ENCODE peak calls at places on chromosome 14, in six cellular contexts. One of them, this sample, is unnamed.

GRCh38 chr14:90088160-90088559 is 26.4 kb downstream of the KCNK13 start:
- DNase-seq in tibial nerve: no peak
- DNase-seq in AG04449: no peak
- DNase-seq in esophagus squamous epithelium: no peak
- DNase-seq in mucosa of descending colon: no peak
- DNase-seq in CD8-positive, alpha-beta memory T cell: no peak
- DNase-seq in this sample: no peak

GRCh38 chr14:103099733-103100280 is 5.3 kb downstream of the EXOC3L4 start:
- DNase-seq in tibial nerve: no peak
- DNase-seq in AG04449: no peak
- DNase-seq in esophagus squamous epithelium: no peak
- DNase-seq in mucosa of descending colon: peak
- DNase-seq in CD8-positive, alpha-beta memory T cell: no peak
- DNase-seq in this sample: no peak

GRCh38 chr14:104343690-104344640 is 205.6 kb downstream of the KIF26A start:
- DNase-seq in tibial nerve: no peak
- DNase-seq in AG04449: no peak
- DNase-seq in esophagus squamous epithelium: no peak
- DNase-seq in mucosa of descending colon: peak
- DNase-seq in CD8-positive, alpha-beta memory T cell: no peak
- DNase-seq in this sample: no peak

GRCh38 chr14:103563089-103563620 is 395 bp downstream of the COA8 start:
- DNase-seq in tibial nerve: no peak
- DNase-seq in AG04449: no peak
- DNase-seq in esophagus squamous epithelium: no peak
- DNase-seq in mucosa of descending colon: peak
- DNase-seq in CD8-positive, alpha-beta memory T cell: no peak
- DNase-seq in this sample: no peak

GRCh38 chr14:65650843-65651242 is 238.3 kb downstream of the FUT8 start:
- DNase-seq in tibial nerve: no peak
- DNase-seq in AG04449: no peak
- DNase-seq in esophagus squamous epithelium: no peak
- DNase-seq in mucosa of descending colon: no peak
- DNase-seq in CD8-positive, alpha-beta memory T cell: no peak
- DNase-seq in this sample: no peak

GRCh38 chr14:21719841-21720240 is 46.2 kb upstream of the OR4E1 start:
- DNase-seq in tibial nerve: no peak
- DNase-seq in AG04449: no peak
- DNase-seq in esophagus squamous epithelium: no peak
- DNase-seq in mucosa of descending colon: no peak
- DNase-seq in CD8-positive, alpha-beta memory T cell: no peak
- DNase-seq in this sample: no peak

GRCh38 chr14:50932159-50932558 is 12.1 kb downstream of the PYGL start:
- DNase-seq in tibial nerve: no peak
- DNase-seq in AG04449: no peak
- DNase-seq in esophagus squamous epithelium: no peak
- DNase-seq in mucosa of descending colon: no peak
- DNase-seq in CD8-positive, alpha-beta memory T cell: no peak
- DNase-seq in this sample: no peak

GRCh38 chr14:30355431-30355913 is 203.5 kb upstream of the G2E3 start:
- DNase-seq in tibial nerve: no peak
- DNase-seq in AG04449: no peak
- DNase-seq in esophagus squamous epithelium: no peak
- DNase-seq in mucosa of descending colon: no peak
- DNase-seq in CD8-positive, alpha-beta memory T cell: no peak
- DNase-seq in this sample: no peak

GRCh38 chr14:77615231-77616132 is 955 bp downstream of the SPTLC2 start:
- DNase-seq in tibial nerve: no peak
- DNase-seq in AG04449: no peak
- DNase-seq in esophagus squamous epithelium: no peak
- DNase-seq in mucosa of descending colon: no peak
- DNase-seq in CD8-positive, alpha-beta memory T cell: peak
- DNase-seq in this sample: peak

GRCh38 chr14:74275265-74275841 is 27.4 kb downstream of the ABCD4 start:
- DNase-seq in tibial nerve: no peak
- DNase-seq in AG04449: peak
- DNase-seq in esophagus squamous epithelium: no peak
- DNase-seq in mucosa of descending colon: no peak
- DNase-seq in CD8-positive, alpha-beta memory T cell: no peak
- DNase-seq in this sample: no peak

GRCh38 chr14:101476258-101476930 is 84.9 kb upstream of the DIO3 start:
- DNase-seq in tibial nerve: no peak
- DNase-seq in AG04449: no peak
- DNase-seq in esophagus squamous epithelium: no peak
- DNase-seq in mucosa of descending colon: peak
- DNase-seq in CD8-positive, alpha-beta memory T cell: no peak
- DNase-seq in this sample: no peak

GRCh38 chr14:77041837-77042557 is 13.5 kb upstream of the IRF2BPL start:
- DNase-seq in tibial nerve: peak
- DNase-seq in AG04449: peak
- DNase-seq in esophagus squamous epithelium: no peak
- DNase-seq in mucosa of descending colon: no peak
- DNase-seq in CD8-positive, alpha-beta memory T cell: no peak
- DNase-seq in this sample: peak

GRCh38 chr14:100237735-100238418 is 1.1 kb upstream of the YY1 start:
- DNase-seq in tibial nerve: peak
- DNase-seq in AG04449: no peak
- DNase-seq in esophagus squamous epithelium: no peak
- DNase-seq in mucosa of descending colon: peak
- DNase-seq in CD8-positive, alpha-beta memory T cell: peak
- DNase-seq in this sample: no peak

GRCh38 chr14:104792101-104792884 is 3.3 kb downstream of the AKT1 start:
- DNase-seq in tibial nerve: no peak
- DNase-seq in AG04449: no peak
- DNase-seq in esophagus squamous epithelium: no peak
- DNase-seq in mucosa of descending colon: no peak
- DNase-seq in CD8-positive, alpha-beta memory T cell: no peak
- DNase-seq in this sample: no peak

GRCh38 chr14:100410056-100410565 is 87.0 kb downstream of the SLC25A47 start:
- DNase-seq in tibial nerve: no peak
- DNase-seq in AG04449: peak
- DNase-seq in esophagus squamous epithelium: no peak
- DNase-seq in mucosa of descending colon: no peak
- DNase-seq in CD8-positive, alpha-beta memory T cell: no peak
- DNase-seq in this sample: no peak

GRCh38 chr14:58108717-58109116 is 43.3 kb downstream of the ARMH4 start:
- DNase-seq in tibial nerve: no peak
- DNase-seq in AG04449: no peak
- DNase-seq in esophagus squamous epithelium: no peak
- DNase-seq in mucosa of descending colon: no peak
- DNase-seq in CD8-positive, alpha-beta memory T cell: no peak
- DNase-seq in this sample: no peak

GRCh38 chr14:58626441-58626840 is 11.3 kb upstream of the DACT1 start:
- DNase-seq in tibial nerve: no peak
- DNase-seq in AG04449: no peak
- DNase-seq in esophagus squamous epithelium: no peak
- DNase-seq in mucosa of descending colon: no peak
- DNase-seq in CD8-positive, alpha-beta memory T cell: no peak
- DNase-seq in this sample: no peak

GRCh38 chr14:104044016-104044415 is 41.5 kb upstream of the ASPG start:
- DNase-seq in tibial nerve: no peak
- DNase-seq in AG04449: no peak
- DNase-seq in esophagus squamous epithelium: no peak
- DNase-seq in mucosa of descending colon: no peak
- DNase-seq in CD8-positive, alpha-beta memory T cell: no peak
- DNase-seq in this sample: no peak

GRCh38 chr14:63800651-63801385 is 52.0 kb upstream of the SYNE2 start:
- DNase-seq in tibial nerve: no peak
- DNase-seq in AG04449: no peak
- DNase-seq in esophagus squamous epithelium: no peak
- DNase-seq in mucosa of descending colon: no peak
- DNase-seq in CD8-positive, alpha-beta memory T cell: no peak
- DNase-seq in this sample: no peak

GRCh38 chr14:63795532-63795931 is 57.3 kb upstream of the SYNE2 start:
- DNase-seq in tibial nerve: no peak
- DNase-seq in AG04449: no peak
- DNase-seq in esophagus squamous epithelium: no peak
- DNase-seq in mucosa of descending colon: no peak
- DNase-seq in CD8-positive, alpha-beta memory T cell: no peak
- DNase-seq in this sample: no peak

DNA sequence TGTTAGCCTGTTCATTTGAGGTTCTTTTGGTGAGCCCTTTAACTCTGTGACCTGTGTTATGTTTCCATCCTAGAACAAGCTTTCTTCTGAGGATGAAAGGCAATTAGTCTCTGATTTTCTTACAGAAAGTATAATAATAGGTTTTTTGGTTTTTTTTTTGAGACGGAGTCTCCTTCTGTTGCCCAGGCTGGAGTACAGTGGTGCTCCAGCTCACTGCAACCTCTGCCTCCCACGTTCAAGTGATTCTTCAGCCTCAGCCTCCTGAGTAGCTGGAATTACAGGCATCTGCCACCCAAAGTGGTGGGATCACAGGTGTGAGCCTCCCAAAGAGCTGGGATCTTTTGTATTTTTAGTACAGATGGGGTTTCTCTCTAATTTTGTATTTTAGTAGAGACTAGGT is 52.7 kb upstream of the SYNE2 start:
- DNase-seq in tibial nerve: no peak
- DNase-seq in AG04449: no peak
- DNase-seq in esophagus squamous epithelium: no peak
- DNase-seq in mucosa of descending colon: no peak
- DNase-seq in CD8-positive, alpha-beta memory T cell: no peak
- DNase-seq in this sample: no peak
- H3K4me3 ChIP-seq in tibial nerve: peak
- H3K4me3 ChIP-seq in AG04449: no peak
- H3K4me3 ChIP-seq in esophagus squamous epithelium: peak
- H3K4me3 ChIP-seq in mucosa of descending colon: no peak
- H3K4me3 ChIP-seq in CD8-positive, alpha-beta memory T cell: no peak
- H3K4me3 ChIP-seq in this sample: no peak

GRCh38 chr14:23159516-23159915 is 23.9 kb downstream of the SLC7A8 start:
- DNase-seq in tibial nerve: no peak
- DNase-seq in AG04449: no peak
- DNase-seq in esophagus squamous epithelium: no peak
- DNase-seq in mucosa of descending colon: no peak
- DNase-seq in CD8-positive, alpha-beta memory T cell: no peak
- DNase-seq in this sample: no peak

GRCh38 chr14:23149745-23150144 is 30.7 kb upstream of the CEBPE start:
- DNase-seq in tibial nerve: no peak
- DNase-seq in AG04449: no peak
- DNase-seq in esophagus squamous epithelium: no peak
- DNase-seq in mucosa of descending colon: no peak
- DNase-seq in CD8-positive, alpha-beta memory T cell: no peak
- DNase-seq in this sample: no peak

GRCh38 chr14:23151342-23151741 is 32.1 kb downstream of the SLC7A8 start:
- DNase-seq in tibial nerve: no peak
- DNase-seq in AG04449: no peak
- DNase-seq in esophagus squamous epithelium: no peak
- DNase-seq in mucosa of descending colon: no peak
- DNase-seq in CD8-positive, alpha-beta memory T cell: no peak
- DNase-seq in this sample: no peak

GRCh38 chr14:23154876-23155587 is 28.4 kb downstream of the SLC7A8 start:
- DNase-seq in tibial nerve: peak
- DNase-seq in AG04449: peak
- DNase-seq in esophagus squamous epithelium: no peak
- DNase-seq in mucosa of descending colon: peak
- DNase-seq in CD8-positive, alpha-beta memory T cell: no peak
- DNase-seq in this sample: peak

DNA sequence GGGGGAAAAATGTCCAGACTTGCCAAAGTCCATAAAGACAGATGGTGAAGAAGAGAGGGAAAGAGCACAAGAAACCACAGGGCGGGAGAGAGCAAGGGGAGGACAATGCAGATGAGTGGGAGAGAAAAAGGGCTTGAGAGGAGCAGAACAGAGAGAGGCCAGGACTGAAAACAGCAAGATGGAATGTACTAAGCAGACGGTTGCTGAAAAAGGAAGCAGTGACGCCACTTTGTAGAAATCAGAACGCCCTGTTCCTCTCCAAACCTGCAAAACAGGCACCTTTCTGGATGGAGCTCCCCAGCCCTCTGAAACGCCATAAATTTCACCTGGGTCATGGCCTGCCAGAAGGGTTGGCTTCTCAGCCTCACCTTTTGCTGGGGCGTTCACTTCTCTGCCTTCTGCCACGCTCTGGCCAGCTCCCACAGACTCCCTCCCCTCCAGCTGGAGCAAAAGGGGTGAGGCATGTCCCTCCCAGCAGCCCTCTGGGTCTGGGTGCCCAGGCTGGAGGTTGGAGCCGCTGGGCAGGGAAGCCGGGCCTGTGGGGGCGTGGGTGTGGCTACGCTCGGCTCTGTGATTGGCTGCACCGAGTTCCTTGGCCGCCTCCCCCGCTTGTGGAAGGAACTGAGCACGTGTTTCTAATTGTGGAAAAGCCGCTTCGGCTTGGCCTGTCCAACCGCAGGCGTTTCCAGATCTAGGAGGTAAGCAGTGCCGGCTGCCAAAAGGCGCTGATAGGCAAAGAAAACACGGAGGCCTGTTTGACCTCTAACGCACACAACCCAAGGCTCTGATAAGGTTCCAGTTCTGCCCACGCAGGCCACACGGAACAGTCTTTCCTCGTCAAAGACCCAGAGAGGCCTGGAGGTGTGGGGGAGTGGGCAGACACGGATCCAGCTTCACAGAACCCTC is 29.3 kb downstream of the SLC7A8 start:
- DNase-seq in tibial nerve: peak
- DNase-seq in AG04449: no peak
- DNase-seq in esophagus squamous epithelium: peak
- DNase-seq in mucosa of descending colon: peak
- DNase-seq in CD8-positive, alpha-beta memory T cell: no peak
- DNase-seq in this sample: peak
- H3K4me3 ChIP-seq in tibial nerve: peak
- H3K4me3 ChIP-seq in AG04449: peak
- H3K4me3 ChIP-seq in esophagus squamous epithelium: peak
- H3K4me3 ChIP-seq in mucosa of descending colon: no peak
- H3K4me3 ChIP-seq in CD8-positive, alpha-beta memory T cell: no peak
- H3K4me3 ChIP-seq in this sample: no peak

DNA sequence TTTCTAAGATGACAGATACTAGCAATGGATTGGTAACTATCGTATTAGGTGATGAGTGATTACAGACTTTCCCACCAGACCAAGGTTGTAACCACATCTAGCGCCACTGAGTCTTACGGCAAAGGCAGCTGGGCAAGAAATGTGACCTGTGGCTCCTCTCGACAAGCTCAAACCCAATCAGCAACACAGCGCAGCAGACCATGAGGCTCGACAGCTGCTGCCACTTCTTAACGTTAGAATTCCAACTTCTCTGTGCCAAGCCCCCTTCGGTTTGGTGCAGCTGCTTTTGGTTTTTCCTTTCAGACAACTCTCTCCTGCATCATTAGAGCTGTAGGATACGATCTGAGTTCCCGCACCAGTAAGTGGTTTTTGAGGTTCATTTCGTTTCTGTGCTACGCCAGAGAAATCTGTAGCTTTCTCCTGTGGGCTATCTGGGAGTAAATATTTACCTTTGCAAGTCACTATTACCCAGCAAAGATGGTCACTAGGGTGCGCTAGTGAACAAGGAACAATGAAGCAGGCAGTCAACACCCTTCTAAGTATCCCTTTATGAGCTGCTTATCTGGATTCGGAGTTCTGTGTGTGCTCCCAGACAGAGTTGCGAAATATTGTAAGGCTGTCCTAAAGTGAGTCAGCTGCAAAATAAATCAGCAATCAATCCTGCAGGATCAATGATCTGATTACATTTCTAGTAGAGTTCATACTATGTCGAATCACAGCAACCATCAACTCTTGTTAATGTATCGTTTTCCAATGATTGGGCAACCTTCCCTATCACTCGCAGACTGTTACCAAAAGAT is 133.8 kb downstream of the KCNK10 start:
- DNase-seq in tibial nerve: peak
- DNase-seq in AG04449: peak
- DNase-seq in esophagus squamous epithelium: no peak
- DNase-seq in mucosa of descending colon: no peak
- DNase-seq in CD8-positive, alpha-beta memory T cell: peak
- DNase-seq in this sample: peak
- H3K4me3 ChIP-seq in tibial nerve: peak
- H3K4me3 ChIP-seq in AG04449: no peak
- H3K4me3 ChIP-seq in esophagus squamous epithelium: no peak
- H3K4me3 ChIP-seq in mucosa of descending colon: no peak
- H3K4me3 ChIP-seq in CD8-positive, alpha-beta memory T cell: no peak
- H3K4me3 ChIP-seq in this sample: peak

GRCh38 chr14:61322011-61322798 is 826 bp downstream of the PRKCH start:
- DNase-seq in tibial nerve: no peak
- DNase-seq in AG04449: no peak
- DNase-seq in esophagus squamous epithelium: no peak
- DNase-seq in mucosa of descending colon: peak
- DNase-seq in CD8-positive, alpha-beta memory T cell: no peak
- DNase-seq in this sample: no peak
- H3K4me3 ChIP-seq in tibial nerve: peak
- H3K4me3 ChIP-seq in AG04449: peak
- H3K4me3 ChIP-seq in esophagus squamous epithelium: peak
- H3K4me3 ChIP-seq in mucosa of descending colon: peak
- H3K4me3 ChIP-seq in CD8-positive, alpha-beta memory T cell: peak
- H3K4me3 ChIP-seq in this sample: peak